ENCODE peak calls at places on chromosomes 6 and 20, in nine cellular contexts. Z, W, B, E, G, L, S, M and K are unnamed samples. For H3K4me1, the result is how much of the 10 kb centered on the place peaks cover.

GRCh38 chr20:37095108-37095608 is 639 bp downstream of the RBL1 start:
- DNase-seq in G (no peak), S (no peak), W (peak), B (peak), M (peak), E (no peak), L (no peak), Z (peak), K (peak)

GRCh38 chr20:6685181-6685582 is 82.3 kb upstream of the BMP2 start:
- DNase-seq in E (peak), B (no peak), Z (no peak), L (no peak), W (no peak), S (no peak), M (no peak), G (no peak), K (no peak)

GRCh38 chr20:16490696-16491095 is 82.6 kb downstream of the KIF16B start:
- DNase-seq in G (no peak), Z (no peak), W (no peak), B (no peak), L (no peak), M (no peak), E (no peak), S (no peak), K (no peak)

GRCh38 chr6:56036911-56037310 is 161.5 kb upstream of the BMP5 start:
- DNase-seq in L (no peak), Z (no peak), E (no peak), B (no peak), G (no peak), W (no peak), M (no peak), S (no peak), K (no peak)

GRCh38 chr6:43990627-43991619 is 136.3 kb downstream of the MRPL14 start:
- DNase-seq in Z (no peak), B (peak), W (peak), E (no peak), S (peak), M (no peak), G (peak), L (peak), K (no peak)

GRCh38 chr6:2583459-2583858 is 167.3 kb downstream of the MYLK4 start:
- DNase-seq in S (no peak), E (no peak), W (no peak), M (no peak), G (no peak), Z (no peak), L (no peak), B (no peak), K (no peak)

GRCh38 chr6:143759666-143760065 is 81.9 kb downstream of the PHACTR2 start:
- DNase-seq in S (no peak), G (no peak), W (no peak), L (no peak), Z (no peak), B (no peak), M (no peak), E (no peak), K (no peak)

GRCh38 chr6:33602180-33602579 is 18.9 kb upstream of the ITPR3 start:
- DNase-seq in G (peak), S (no peak), L (no peak), B (peak), W (no peak), E (no peak), M (no peak), Z (no peak), K (no peak)

GRCh38 chr20:13147071-13147961 is 73.8 kb upstream of the ISM1 start:
- DNase-seq in L (no peak), B (no peak), S (no peak), Z (no peak), E (no peak), M (no peak), G (no peak), W (no peak), K (no peak)

GRCh38 chr6:109348246-109348645 is 34.0 kb downstream of the CD164 start:
- DNase-seq in L (no peak), M (no peak), G (no peak), S (no peak), W (no peak), Z (no peak), E (no peak), B (no peak), K (no peak)
- H3K4me1 ChIP-seq in L (under half), M (under half), G (under half), S (under half), W (under half), Z (half or more), E (under half), B (under half), K (under half)

GRCh38 chr20:19252670-19253120 is 40.3 kb downstream of the SLC24A3 start:
- DNase-seq in E (no peak), B (no peak), L (peak), M (no peak), W (peak), G (no peak), S (no peak), Z (no peak), K (no peak)
- H3K4me1 ChIP-seq in E (under half), B (under half), L (under half), M (under half), W (under half), G (under half), S (under half), Z (under half), K (under half)

GRCh38 chr20:50283922-50284810 is 93.5 kb downstream of the CEBPB start:
- DNase-seq in E (peak), Z (peak), G (peak), L (peak), S (peak), W (peak), M (no peak), B (peak), K (no peak)
- H3K4me1 ChIP-seq in E (under half), Z (half or more), G (under half), L (under half), S (under half), W (under half), M (under half), B (under half), K (under half)

DNA sequence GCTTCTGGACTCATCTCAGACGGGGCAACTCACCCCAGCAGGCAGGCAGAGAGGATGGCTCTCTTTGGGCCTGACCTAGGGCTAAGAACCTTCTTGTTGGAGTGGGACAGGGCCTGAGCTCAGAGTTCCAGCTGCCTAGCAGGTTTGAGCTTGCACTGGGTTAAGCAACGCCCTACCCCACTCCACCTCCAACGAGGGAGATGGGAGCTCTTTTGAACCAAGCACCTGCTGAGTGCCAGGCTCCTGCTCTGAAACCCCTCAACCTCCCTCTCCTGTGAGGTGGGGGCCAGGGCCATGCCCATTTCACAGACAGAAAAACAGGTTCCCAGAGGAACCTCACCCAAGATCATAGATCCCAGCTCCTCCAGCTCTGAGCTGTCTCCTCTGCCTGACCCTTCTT is 54.3 kb downstream of the SNAI1 start:
- DNase-seq in L (no peak), E (no peak), W (no peak), Z (no peak), G (no peak), M (no peak), B (no peak), S (no peak), K (no peak)
- H3K4me1 ChIP-seq in L (under half), E (under half), W (under half), Z (under half), G (under half), M (under half), B (under half), S (under half), K (under half)

GRCh38 chr6:31901415-31901952 is 402 bp downstream of the ZBTB12 start:
- DNase-seq in B (peak), Z (peak), L (peak), W (peak), G (peak), E (peak), S (peak), M (peak), K (no peak)

GRCh38 chr6:31900917-31901414 is 920 bp downstream of the ZBTB12 start:
- DNase-seq in G (no peak), Z (peak), E (no peak), W (no peak), M (no peak), L (no peak), S (peak), B (peak), K (no peak)

GRCh38 chr6:31899215-31899614 is 1.7 kb upstream of the EHMT2 start:
- DNase-seq in S (no peak), M (no peak), W (no peak), B (no peak), L (no peak), G (no peak), E (no peak), Z (no peak), K (no peak)

GRCh38 chr6:31898200-31899011 is 908 bp upstream of the EHMT2 start:
- DNase-seq in L (no peak), G (no peak), B (peak), W (peak), S (peak), Z (peak), M (peak), E (peak), K (peak)

GRCh38 chr6:31899882-31900722 is 1.8 kb downstream of the ZBTB12 start:
- DNase-seq in Z (peak), L (no peak), W (no peak), S (no peak), G (no peak), E (no peak), M (peak), B (no peak), K (no peak)
- H3K4me1 ChIP-seq in Z (half or more), L (under half), W (under half), S (under half), G (under half), E (under half), M (under half), B (under half), K (under half)

GRCh38 chr6:166828397-166829002 is 127.8 kb downstream of the RNASET2 start:
- DNase-seq in G (no peak), Z (no peak), L (no peak), W (no peak), B (no peak), M (no peak), S (no peak), E (no peak), K (no peak)

GRCh38 chr6:166824880-166825250 is 131.5 kb downstream of the RNASET2 start:
- DNase-seq in W (no peak), L (no peak), B (no peak), G (no peak), E (no peak), M (no peak), Z (no peak), S (no peak), K (no peak)

GRCh38 chr6:166825553-166826145 is 130.7 kb downstream of the RNASET2 start:
- DNase-seq in W (no peak), B (no peak), Z (no peak), S (no peak), M (no peak), L (no peak), E (peak), G (no peak), K (no peak)

GRCh38 chr6:166824146-166824879 is 132.0 kb downstream of the RNASET2 start:
- DNase-seq in L (no peak), Z (no peak), S (no peak), G (no peak), M (no peak), E (no peak), W (no peak), B (no peak), K (no peak)

GRCh38 chr6:166826264-166826663 is 130.1 kb downstream of the RNASET2 start:
- DNase-seq in B (no peak), M (no peak), W (no peak), L (no peak), G (no peak), E (no peak), Z (no peak), S (no peak), K (no peak)
- H3K4me1 ChIP-seq in B (under half), M (under half), W (under half), L (under half), G (under half), E (under half), Z (under half), S (under half), K (under half)

GRCh38 chr6:15349379-15349778 is 103.5 kb downstream of the JARID2 start:
- DNase-seq in Z (no peak), M (no peak), G (no peak), B (no peak), W (no peak), S (no peak), L (no peak), E (no peak), K (no peak)

GRCh38 chr6:15348528-15348927 is 102.7 kb downstream of the JARID2 start:
- DNase-seq in Z (no peak), L (no peak), S (no peak), M (no peak), G (no peak), E (no peak), B (no peak), W (no peak), K (no peak)

GRCh38 chr6:15352229-15352628 is 106.4 kb downstream of the JARID2 start:
- DNase-seq in M (no peak), Z (no peak), S (no peak), L (no peak), G (no peak), E (no peak), W (no peak), B (no peak), K (no peak)

GRCh38 chr6:15351631-15352030 is 105.8 kb downstream of the JARID2 start:
- DNase-seq in M (no peak), S (no peak), W (no peak), B (no peak), Z (no peak), L (no peak), E (peak), G (peak), K (no peak)

DNA sequence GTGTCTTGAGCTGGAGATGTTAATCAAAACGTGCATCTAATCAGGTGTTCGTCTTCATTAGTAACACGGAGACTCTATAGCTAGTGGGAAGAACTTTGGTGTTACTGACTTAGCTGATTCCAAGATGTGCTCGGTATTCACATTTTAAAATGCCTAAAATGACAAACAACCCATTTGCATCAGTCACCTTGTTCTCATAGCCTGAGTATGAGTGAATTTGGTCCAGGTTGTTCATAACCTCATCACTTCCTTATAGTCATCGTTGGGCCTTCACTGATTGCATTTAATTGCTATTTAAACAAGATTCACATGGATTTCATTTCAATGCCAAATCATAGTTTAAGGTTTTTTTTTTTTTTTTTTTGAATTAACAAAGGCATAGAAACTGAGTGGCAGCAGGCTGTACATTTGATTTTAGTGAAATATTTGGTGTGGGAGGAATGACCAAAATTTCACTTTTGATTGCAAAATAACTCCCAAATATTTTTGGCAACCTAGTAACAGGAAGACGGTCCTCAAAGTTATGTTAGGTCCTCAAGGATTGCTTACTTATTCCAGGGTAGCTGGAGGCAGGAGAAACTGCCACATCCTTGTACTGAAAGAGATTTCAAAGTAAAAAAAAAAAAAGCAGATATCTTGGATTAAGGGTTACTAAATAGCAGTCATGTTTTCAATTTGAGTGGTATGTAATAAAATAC is 104.7 kb downstream of the JARID2 start:
- DNase-seq in B (no peak), S (no peak), W (no peak), G (no peak), Z (no peak), M (no peak), E (peak), L (no peak), K (no peak)
- H3K4me1 ChIP-seq in B (under half), S (under half), W (under half), G (under half), Z (half or more), M (under half), E (under half), L (under half), K (under half)

DNA sequence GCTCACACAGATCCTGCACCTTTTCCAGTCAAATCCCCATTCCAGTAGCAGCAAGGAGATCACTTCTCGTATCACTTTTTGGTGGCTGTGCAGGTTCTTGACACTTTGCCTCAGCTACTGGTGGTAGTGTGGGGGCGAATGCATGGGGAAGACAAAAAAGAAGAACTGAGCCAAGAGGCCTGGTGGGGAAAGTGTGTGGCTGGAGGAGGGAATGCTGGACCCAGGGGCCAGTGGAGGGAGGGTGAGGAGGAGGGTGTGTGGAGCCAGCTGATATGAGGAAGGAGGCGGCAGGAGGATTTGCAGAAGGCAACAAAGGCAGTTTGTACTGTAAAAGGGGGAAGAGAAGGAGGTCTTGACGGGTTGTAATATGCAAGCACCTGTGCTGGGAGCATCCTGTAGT is 15.7 kb upstream of the HLA-C start:
- DNase-seq in G (no peak), B (no peak), Z (no peak), S (no peak), W (no peak), M (no peak), E (no peak), L (no peak), K (no peak)
- H3K4me1 ChIP-seq in G (under half), B (under half), Z (under half), S (under half), W (under half), M (under half), E (under half), L (under half), K (under half)

DNA sequence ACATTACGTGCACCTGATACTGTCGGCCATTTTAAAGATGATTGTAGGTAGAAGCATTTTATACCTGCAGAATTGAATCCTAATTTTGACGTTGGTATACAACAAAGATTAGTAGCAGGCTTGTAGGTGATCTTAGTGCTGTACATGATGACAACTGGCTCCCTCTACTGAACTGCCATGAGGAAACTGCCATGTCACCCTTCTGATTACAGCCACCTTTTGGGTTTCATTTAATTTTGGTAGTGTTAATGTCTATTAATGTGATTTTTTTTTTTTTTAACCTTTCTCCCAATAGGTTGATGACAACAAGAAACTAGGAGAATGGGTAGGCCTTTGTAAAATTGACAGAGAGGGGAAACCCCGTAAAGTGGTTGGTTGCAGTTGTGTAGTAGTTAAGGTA is 2.3 kb downstream of the RPS12 start:
- DNase-seq in M (no peak), Z (no peak), S (no peak), B (no peak), L (no peak), W (no peak), E (no peak), G (no peak), K (no peak)
- H3K4me1 ChIP-seq in M (under half), Z (under half), S (under half), B (under half), L (under half), W (under half), E (under half), G (under half), K (under half)

GRCh38 chr20:59044295-59044694 is 1.7 kb upstream of the PRELID3B start:
- DNase-seq in Z (no peak), G (no peak), B (no peak), E (peak), S (no peak), L (no peak), W (no peak), M (no peak), K (no peak)
- H3K4me1 ChIP-seq in Z (under half), G (under half), B (under half), E (half or more), S (under half), L (under half), W (under half), M (under half), K (under half)